ENCODE peak calls at places on chromosomes 2 and 18, in ten cellular contexts. One of them, this sample, is unnamed.

GRCh38 chr2:171598713-171599319 is 76.5 kb downstream of the CYBRD1 start:
- DNase-seq in transverse colon: peak; percentile 34
- DNase-seq in ovary: peak; percentile 31
- DNase-seq in Peyer's patch: peak; percentile 65
- DNase-seq in breast epithelium: no peak
- DNase-seq in A549: peak; percentile 78
- DNase-seq in uterus: peak; percentile 18
- DNase-seq in NB4: peak; percentile 83
- DNase-seq in spleen: no peak
- DNase-seq in heart left ventricle: no peak
- DNase-seq in this sample: no peak

GRCh38 chr18:22114526-22115321 is 54.7 kb upstream of the GATA6 start:
- DNase-seq in transverse colon: no peak
- DNase-seq in ovary: no peak
- DNase-seq in Peyer's patch: no peak
- DNase-seq in breast epithelium: no peak
- DNase-seq in A549: no peak
- DNase-seq in uterus: no peak
- DNase-seq in NB4: no peak
- DNase-seq in spleen: no peak
- DNase-seq in heart left ventricle: no peak
- DNase-seq in this sample: no peak

GRCh38 chr18:72468011-72468710 is 76.0 kb downstream of the CBLN2 start:
- DNase-seq in transverse colon: no peak
- DNase-seq in ovary: no peak
- DNase-seq in Peyer's patch: no peak
- DNase-seq in breast epithelium: no peak
- DNase-seq in A549: no peak
- DNase-seq in uterus: no peak
- DNase-seq in NB4: no peak
- DNase-seq in spleen: no peak
- DNase-seq in heart left ventricle: no peak
- DNase-seq in this sample: no peak

GRCh38 chr18:519019-519879 is 18.7 kb upstream of the COLEC12 start:
- DNase-seq in transverse colon: peak; percentile 23
- DNase-seq in ovary: peak; percentile 43
- DNase-seq in Peyer's patch: no peak
- DNase-seq in breast epithelium: no peak
- DNase-seq in A549: no peak
- DNase-seq in uterus: peak; percentile 75
- DNase-seq in NB4: peak; percentile 75
- DNase-seq in spleen: no peak
- DNase-seq in heart left ventricle: peak; percentile 54
- DNase-seq in this sample: no peak

GRCh38 chr18:56083889-56084288 is 495.9 kb upstream of the TCF4 start:
- DNase-seq in transverse colon: no peak
- DNase-seq in ovary: no peak
- DNase-seq in Peyer's patch: no peak
- DNase-seq in breast epithelium: no peak
- DNase-seq in A549: no peak
- DNase-seq in uterus: no peak
- DNase-seq in NB4: no peak
- DNase-seq in spleen: no peak
- DNase-seq in heart left ventricle: no peak
- DNase-seq in this sample: no peak

GRCh38 chr2:198098918-198099317 is 294.5 kb downstream of the PLCL1 start:
- DNase-seq in transverse colon: no peak
- DNase-seq in ovary: no peak
- DNase-seq in Peyer's patch: no peak
- DNase-seq in breast epithelium: no peak
- DNase-seq in A549: no peak
- DNase-seq in uterus: no peak
- DNase-seq in NB4: no peak
- DNase-seq in spleen: no peak
- DNase-seq in heart left ventricle: no peak
- DNase-seq in this sample: no peak

GRCh38 chr2:30382995-30383394 is 64.1 kb upstream of the LCLAT1 start:
- DNase-seq in transverse colon: no peak
- DNase-seq in ovary: no peak
- DNase-seq in Peyer's patch: no peak
- DNase-seq in breast epithelium: no peak
- DNase-seq in A549: no peak
- DNase-seq in uterus: no peak
- DNase-seq in NB4: no peak
- DNase-seq in spleen: no peak
- DNase-seq in heart left ventricle: no peak
- DNase-seq in this sample: peak; percentile 18

GRCh38 chr2:26464390-26465265 is 13.3 kb downstream of the OTOF start:
- DNase-seq in transverse colon: no peak
- DNase-seq in ovary: no peak
- DNase-seq in Peyer's patch: no peak
- DNase-seq in breast epithelium: no peak
- DNase-seq in A549: no peak
- DNase-seq in uterus: no peak
- DNase-seq in NB4: no peak
- DNase-seq in spleen: peak; percentile 56
- DNase-seq in heart left ventricle: peak; percentile 10
- DNase-seq in this sample: no peak

GRCh38 chr2:84297155-84297554 is 161.9 kb downstream of the SUCLG1 start:
- DNase-seq in transverse colon: peak; percentile 77
- DNase-seq in ovary: no peak
- DNase-seq in Peyer's patch: peak; percentile 83
- DNase-seq in breast epithelium: no peak
- DNase-seq in A549: no peak
- DNase-seq in uterus: no peak
- DNase-seq in NB4: no peak
- DNase-seq in spleen: no peak
- DNase-seq in heart left ventricle: no peak
- DNase-seq in this sample: no peak

GRCh38 chr18:34458371-34458770 is 233.7 kb upstream of the NOL4 start:
- DNase-seq in transverse colon: no peak
- DNase-seq in ovary: no peak
- DNase-seq in Peyer's patch: no peak
- DNase-seq in breast epithelium: no peak
- DNase-seq in A549: no peak
- DNase-seq in uterus: no peak
- DNase-seq in NB4: no peak
- DNase-seq in spleen: no peak
- DNase-seq in heart left ventricle: no peak
- DNase-seq in this sample: no peak

DNA sequence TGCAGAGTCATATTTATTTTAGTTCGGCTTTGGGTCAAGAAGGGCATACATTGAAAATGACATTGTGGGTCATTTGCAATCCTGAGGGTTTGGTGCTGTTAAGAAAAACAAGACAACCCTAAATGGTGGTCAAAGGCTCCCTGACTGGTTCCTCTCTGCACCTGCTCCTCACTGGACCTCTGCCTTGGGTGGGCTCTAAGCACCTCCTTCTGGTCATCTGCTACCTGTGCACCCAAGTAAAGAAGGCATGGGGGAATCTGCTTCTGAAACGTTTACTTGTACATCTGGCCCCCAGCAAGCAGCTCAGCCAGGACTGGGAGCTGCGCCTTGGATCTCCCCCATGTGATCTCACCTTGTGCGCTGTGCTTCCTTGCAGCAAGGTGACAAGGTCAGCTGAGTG is 55.2 kb upstream of the MAL start:
- DNase-seq in transverse colon: no peak
- DNase-seq in ovary: no peak
- DNase-seq in Peyer's patch: no peak
- DNase-seq in breast epithelium: no peak
- DNase-seq in A549: no peak
- DNase-seq in uterus: no peak
- DNase-seq in NB4: no peak
- DNase-seq in spleen: no peak
- DNase-seq in heart left ventricle: no peak
- DNase-seq in this sample: no peak
- TF ChIP-seq CTCF in transverse colon: no peak
- TF ChIP-seq CTCF in ovary: no peak
- TF ChIP-seq CTCF in Peyer's patch: no peak
- TF ChIP-seq CTCF in breast epithelium: no peak
- TF ChIP-seq CTCF in A549: no peak
- TF ChIP-seq CTCF in uterus: no peak
- TF ChIP-seq CTCF in NB4: no peak
- TF ChIP-seq CTCF in spleen: no peak
- TF ChIP-seq CTCF in heart left ventricle: no peak
- TF ChIP-seq CTCF in this sample: no peak

GRCh38 chr2:239266436-239266770 is 134.4 kb downstream of the HDAC4 start:
- DNase-seq in transverse colon: no peak
- DNase-seq in ovary: no peak
- DNase-seq in Peyer's patch: no peak
- DNase-seq in breast epithelium: no peak
- DNase-seq in A549: no peak
- DNase-seq in uterus: no peak
- DNase-seq in NB4: no peak
- DNase-seq in spleen: no peak
- DNase-seq in heart left ventricle: no peak
- DNase-seq in this sample: no peak

GRCh38 chr2:239268549-239268948 is 132.3 kb downstream of the HDAC4 start:
- DNase-seq in transverse colon: no peak
- DNase-seq in ovary: no peak
- DNase-seq in Peyer's patch: no peak
- DNase-seq in breast epithelium: peak; percentile 9
- DNase-seq in A549: no peak
- DNase-seq in uterus: no peak
- DNase-seq in NB4: peak; percentile 55
- DNase-seq in spleen: no peak
- DNase-seq in heart left ventricle: no peak
- DNase-seq in this sample: peak; percentile 48

GRCh38 chr2:239266779-239267410 is 133.9 kb downstream of the HDAC4 start:
- DNase-seq in transverse colon: peak; percentile 32
- DNase-seq in ovary: no peak
- DNase-seq in Peyer's patch: no peak
- DNase-seq in breast epithelium: peak; percentile 14
- DNase-seq in A549: no peak
- DNase-seq in uterus: no peak
- DNase-seq in NB4: peak; percentile 27
- DNase-seq in spleen: peak; percentile 83
- DNase-seq in heart left ventricle: peak; percentile 38
- DNase-seq in this sample: peak; percentile 76

GRCh38 chr2:239268082-239268481 is 132.7 kb downstream of the HDAC4 start:
- DNase-seq in transverse colon: peak; percentile 83
- DNase-seq in ovary: no peak
- DNase-seq in Peyer's patch: peak; percentile 80
- DNase-seq in breast epithelium: peak; percentile 45
- DNase-seq in A549: no peak
- DNase-seq in uterus: no peak
- DNase-seq in NB4: no peak
- DNase-seq in spleen: peak; percentile 84
- DNase-seq in heart left ventricle: no peak
- DNase-seq in this sample: no peak

DNA sequence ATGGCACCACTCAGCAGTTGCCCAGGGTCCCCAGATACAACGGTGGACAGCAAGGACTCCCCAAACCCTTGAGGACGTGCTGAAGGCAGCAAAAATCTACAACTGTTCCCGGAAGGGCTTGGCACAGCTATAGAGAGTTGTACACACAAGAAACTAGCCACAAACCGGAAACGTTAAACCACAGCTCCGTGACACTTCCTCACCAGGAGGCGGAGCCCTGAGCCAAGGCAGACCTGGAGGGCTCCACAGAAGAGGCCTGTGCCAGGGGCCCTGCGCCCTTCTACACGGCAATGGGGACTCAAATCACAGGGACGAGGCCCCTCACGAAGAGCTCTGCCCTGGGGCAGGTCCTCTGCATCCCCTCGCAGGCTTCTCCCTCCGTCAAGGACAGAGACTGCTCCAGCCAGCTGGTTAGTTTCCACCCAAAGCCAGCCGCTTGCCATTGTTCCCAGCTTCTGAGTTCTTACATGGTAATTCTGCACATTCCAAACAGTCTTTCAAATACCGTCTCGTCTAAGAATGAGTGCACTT is 133.3 kb downstream of the HDAC4 start:
- DNase-seq in transverse colon: peak; percentile 89
- DNase-seq in ovary: peak; percentile 63
- DNase-seq in Peyer's patch: peak; percentile 96
- DNase-seq in breast epithelium: peak; percentile 55
- DNase-seq in A549: no peak
- DNase-seq in uterus: peak; percentile 57
- DNase-seq in NB4: peak; percentile 97
- DNase-seq in spleen: peak; percentile 96
- DNase-seq in heart left ventricle: peak; percentile 72
- DNase-seq in this sample: peak; percentile 82
- TF ChIP-seq POLR2A in transverse colon: peak; percentile 74
- TF ChIP-seq POLR2A in ovary: no peak
- TF ChIP-seq POLR2A in Peyer's patch: peak; percentile 34
- TF ChIP-seq POLR2A in breast epithelium: no peak
- TF ChIP-seq POLR2A in A549: no peak
- TF ChIP-seq POLR2A in uterus: no peak
- TF ChIP-seq POLR2A in NB4: peak; percentile 34
- TF ChIP-seq POLR2A in spleen: no peak
- TF ChIP-seq POLR2A in heart left ventricle: no peak
- TF ChIP-seq POLR2A in this sample: no peak

DNA sequence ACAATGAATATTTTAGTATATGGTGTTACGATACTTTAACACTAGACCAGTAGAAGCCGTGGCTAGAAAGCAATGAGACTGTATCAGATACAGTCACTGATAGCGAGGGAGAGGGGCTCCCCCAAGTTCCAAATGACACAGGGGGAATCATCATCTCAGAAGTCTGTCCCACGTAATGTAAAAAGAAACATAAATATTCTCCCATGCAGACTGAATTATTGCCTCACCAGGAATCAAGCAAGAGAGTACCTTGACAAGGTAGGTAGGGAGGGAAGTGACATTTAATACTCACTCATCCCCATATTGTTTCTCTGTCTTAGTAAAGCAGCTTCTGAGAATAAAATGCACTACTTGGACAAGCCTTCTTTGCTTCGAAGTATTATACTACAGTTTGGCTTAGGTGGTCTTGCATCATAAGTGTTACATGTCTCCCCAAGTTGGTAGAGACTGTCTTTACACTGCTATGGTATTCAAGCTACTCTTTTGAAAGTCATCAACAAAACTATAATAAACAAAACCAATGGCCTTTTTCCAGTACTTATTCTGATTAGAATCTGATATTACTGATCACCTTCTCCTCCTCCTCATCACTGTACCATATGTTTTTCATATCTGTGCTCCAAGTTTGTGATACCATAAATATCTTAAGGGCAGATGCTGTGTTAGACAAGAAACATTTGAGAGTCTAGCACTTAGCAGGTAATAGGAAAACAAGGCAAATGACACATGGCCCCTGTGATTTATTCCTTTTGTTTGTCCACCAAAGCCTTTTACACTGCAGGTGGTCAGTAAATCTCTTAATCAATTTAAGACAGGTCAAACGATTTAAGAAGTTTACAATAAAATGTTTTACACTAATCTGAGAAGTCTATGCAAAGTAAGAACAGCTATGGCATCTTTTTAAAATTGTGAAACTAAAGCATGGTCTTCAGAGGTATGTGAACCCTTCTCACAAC is 2.7 kb downstream of the LAPTM4A start:
- DNase-seq in transverse colon: no peak
- DNase-seq in ovary: no peak
- DNase-seq in Peyer's patch: no peak
- DNase-seq in breast epithelium: no peak
- DNase-seq in A549: no peak
- DNase-seq in uterus: no peak
- DNase-seq in NB4: no peak
- DNase-seq in spleen: no peak
- DNase-seq in heart left ventricle: no peak
- DNase-seq in this sample: no peak
- H3K4me3 ChIP-seq in transverse colon: peak overlapping the region; percentile 91
- H3K4me3 ChIP-seq in ovary: peak overlapping the region; percentile 77
- H3K4me3 ChIP-seq in Peyer's patch: no peak overlapping the region
- H3K4me3 ChIP-seq in breast epithelium: peak overlapping the region; percentile 95
- H3K4me3 ChIP-seq in A549: peak overlapping the region; percentile 63
- H3K4me3 ChIP-seq in uterus: peak overlapping the region; percentile 74
- H3K4me3 ChIP-seq in NB4: peak overlapping the region; percentile 95
- H3K4me3 ChIP-seq in spleen: peak overlapping the region; percentile 71
- H3K4me3 ChIP-seq in heart left ventricle: peak overlapping the region; percentile 70
- H3K4me3 ChIP-seq in this sample: no peak overlapping the region

GRCh38 chr18:77197073-77197472 is 52.6 kb upstream of the GALR1 start:
- DNase-seq in transverse colon: no peak
- DNase-seq in ovary: no peak
- DNase-seq in Peyer's patch: no peak
- DNase-seq in breast epithelium: no peak
- DNase-seq in A549: no peak
- DNase-seq in uterus: no peak
- DNase-seq in NB4: no peak
- DNase-seq in spleen: no peak
- DNase-seq in heart left ventricle: no peak
- DNase-seq in this sample: no peak
- TF ChIP-seq CTCF in transverse colon: no peak
- TF ChIP-seq CTCF in ovary: no peak
- TF ChIP-seq CTCF in Peyer's patch: no peak
- TF ChIP-seq CTCF in breast epithelium: no peak
- TF ChIP-seq CTCF in A549: no peak
- TF ChIP-seq CTCF in uterus: no peak
- TF ChIP-seq CTCF in NB4: no peak
- TF ChIP-seq CTCF in spleen: no peak
- TF ChIP-seq CTCF in heart left ventricle: no peak
- TF ChIP-seq CTCF in this sample: no peak

This sample was measured in lower leg skin.